ENCODE peak calls at places on chromosomes 12 and 14, in eight cellular contexts. One of them, this sample, is unnamed.

GRCh38 chr14:95156153-95156764 is 1.1 kb downstream of the DICER1 start:
- DNase-seq in posterior cingulate gyrus: no peak
- DNase-seq in GM12878: no peak
- DNase-seq in lower lobe of right lung: no peak
- DNase-seq in non-pigmented ciliary epithelial cell: no peak
- DNase-seq in NCI-H1694: peak
- DNase-seq in thoracic aorta: no peak
- DNase-seq in memory B cell: no peak
- DNase-seq in this sample: no peak

GRCh38 chr12:118098456-118098855 is 5.4 kb downstream of the VSIG10 start:
- DNase-seq in posterior cingulate gyrus: no peak
- DNase-seq in GM12878: no peak
- DNase-seq in lower lobe of right lung: no peak
- DNase-seq in non-pigmented ciliary epithelial cell: no peak
- DNase-seq in NCI-H1694: no peak
- DNase-seq in thoracic aorta: no peak
- DNase-seq in memory B cell: no peak
- DNase-seq in this sample: no peak

GRCh38 chr14:27371209-27371608 is 773.4 kb upstream of the NOVA1 start:
- DNase-seq in posterior cingulate gyrus: no peak
- DNase-seq in GM12878: no peak
- DNase-seq in lower lobe of right lung: no peak
- DNase-seq in non-pigmented ciliary epithelial cell: no peak
- DNase-seq in NCI-H1694: no peak
- DNase-seq in thoracic aorta: no peak
- DNase-seq in memory B cell: no peak
- DNase-seq in this sample: no peak

GRCh38 chr14:37320106-37320505 is 122.4 kb downstream of the MIPOL1 start:
- DNase-seq in posterior cingulate gyrus: no peak
- DNase-seq in GM12878: no peak
- DNase-seq in lower lobe of right lung: no peak
- DNase-seq in non-pigmented ciliary epithelial cell: no peak
- DNase-seq in NCI-H1694: no peak
- DNase-seq in thoracic aorta: no peak
- DNase-seq in memory B cell: no peak
- DNase-seq in this sample: no peak

GRCh38 chr12:9104087-9104486 is 11.6 kb downstream of the A2M start:
- DNase-seq in posterior cingulate gyrus: no peak
- DNase-seq in GM12878: no peak
- DNase-seq in lower lobe of right lung: no peak
- DNase-seq in non-pigmented ciliary epithelial cell: no peak
- DNase-seq in NCI-H1694: no peak
- DNase-seq in thoracic aorta: no peak
- DNase-seq in memory B cell: no peak
- DNase-seq in this sample: no peak

GRCh38 chr12:114812858-114813761 is 129.1 kb upstream of the TBX3 start:
- DNase-seq in posterior cingulate gyrus: no peak
- DNase-seq in GM12878: no peak
- DNase-seq in lower lobe of right lung: no peak
- DNase-seq in non-pigmented ciliary epithelial cell: no peak
- DNase-seq in NCI-H1694: no peak
- DNase-seq in thoracic aorta: no peak
- DNase-seq in memory B cell: no peak
- DNase-seq in this sample: no peak

GRCh38 chr14:64702493-64703392 is 1.5 kb upstream of the PLEKHG3 start:
- DNase-seq in posterior cingulate gyrus: no peak
- DNase-seq in GM12878: no peak
- DNase-seq in lower lobe of right lung: peak
- DNase-seq in non-pigmented ciliary epithelial cell: no peak
- DNase-seq in NCI-H1694: no peak
- DNase-seq in thoracic aorta: no peak
- DNase-seq in memory B cell: no peak
- DNase-seq in this sample: no peak

GRCh38 chr12:42588981-42589464 is 523 bp downstream of the PRICKLE1 start:
- DNase-seq in posterior cingulate gyrus: peak
- DNase-seq in GM12878: no peak
- DNase-seq in lower lobe of right lung: no peak
- DNase-seq in non-pigmented ciliary epithelial cell: no peak
- DNase-seq in NCI-H1694: no peak
- DNase-seq in thoracic aorta: no peak
- DNase-seq in memory B cell: peak
- DNase-seq in this sample: peak

GRCh38 chr12:124745468-124745890 is 118.2 kb downstream of the SCARB1 start:
- DNase-seq in posterior cingulate gyrus: no peak
- DNase-seq in GM12878: no peak
- DNase-seq in lower lobe of right lung: no peak
- DNase-seq in non-pigmented ciliary epithelial cell: no peak
- DNase-seq in NCI-H1694: peak
- DNase-seq in thoracic aorta: no peak
- DNase-seq in memory B cell: no peak
- DNase-seq in this sample: no peak

GRCh38 chr12:639566-639965 is 23.7 kb downstream of the NINJ2 start:
- DNase-seq in posterior cingulate gyrus: no peak
- DNase-seq in GM12878: no peak
- DNase-seq in lower lobe of right lung: no peak
- DNase-seq in non-pigmented ciliary epithelial cell: no peak
- DNase-seq in NCI-H1694: no peak
- DNase-seq in thoracic aorta: no peak
- DNase-seq in memory B cell: no peak
- DNase-seq in this sample: no peak

GRCh38 chr12:50394469-50395029 is 1.9 kb downstream of the FAM186A start:
- DNase-seq in posterior cingulate gyrus: no peak
- DNase-seq in GM12878: no peak
- DNase-seq in lower lobe of right lung: no peak
- DNase-seq in non-pigmented ciliary epithelial cell: no peak
- DNase-seq in NCI-H1694: no peak
- DNase-seq in thoracic aorta: no peak
- DNase-seq in memory B cell: no peak
- DNase-seq in this sample: no peak

This sample was measured in activated B cell treated with CpG ODN at 0.5 μM for 24 hours.